ENCODE peak calls at places on chromosomes 6 and 20, in seven cellular contexts. One of them, this sample, is unnamed.

GRCh38 chr6:16897669-16898068 is 136.4 kb upstream of the ATXN1 start:
- DNase-seq in spleen: no peak
- DNase-seq in tibial artery: no peak
- DNase-seq in sigmoid colon: no peak
- DNase-seq in cardiac muscle cell: no peak
- DNase-seq in activated CD8-positive, alpha-beta T cell treated with anti-CD3 and anti-CD28 coated beads for 36 hours: no peak
- DNase-seq in A673: no peak
- DNase-seq in this sample: no peak

GRCh38 chr6:164741938-164742451 is 567.4 kb downstream of the C6orf118 start:
- DNase-seq in cardiac muscle cell: no peak
- DNase-seq in sigmoid colon: no peak
- DNase-seq in activated CD8-positive, alpha-beta T cell treated with anti-CD3 and anti-CD28 coated beads for 36 hours: no peak
- DNase-seq in A673: no peak
- DNase-seq in spleen: no peak
- DNase-seq in tibial artery: no peak
- DNase-seq in this sample: no peak

GRCh38 chr20:433300-433975 is 25.3 kb downstream of the RBCK1 start:
- DNase-seq in activated CD8-positive, alpha-beta T cell treated with anti-CD3 and anti-CD28 coated beads for 36 hours: peak
- DNase-seq in sigmoid colon: no peak
- DNase-seq in spleen: no peak
- DNase-seq in A673: no peak
- DNase-seq in cardiac muscle cell: no peak
- DNase-seq in tibial artery: no peak
- DNase-seq in this sample: no peak

GRCh38 chr20:35953411-35954199 is 697 bp downstream of the SCAND1 start:
- DNase-seq in tibial artery: peak
- DNase-seq in cardiac muscle cell: peak
- DNase-seq in activated CD8-positive, alpha-beta T cell treated with anti-CD3 and anti-CD28 coated beads for 36 hours: peak
- DNase-seq in sigmoid colon: peak
- DNase-seq in A673: peak
- DNase-seq in spleen: peak
- DNase-seq in this sample: peak

GRCh38 chr20:42652261-42652660 is 537.4 kb downstream of the PTPRT start:
- DNase-seq in tibial artery: no peak
- DNase-seq in A673: no peak
- DNase-seq in cardiac muscle cell: no peak
- DNase-seq in activated CD8-positive, alpha-beta T cell treated with anti-CD3 and anti-CD28 coated beads for 36 hours: no peak
- DNase-seq in spleen: no peak
- DNase-seq in sigmoid colon: no peak
- DNase-seq in this sample: no peak

GRCh38 chr20:58169441-58169840 is 59.0 kb downstream of the ANKRD60 start:
- DNase-seq in A673: no peak
- DNase-seq in cardiac muscle cell: no peak
- DNase-seq in tibial artery: no peak
- DNase-seq in activated CD8-positive, alpha-beta T cell treated with anti-CD3 and anti-CD28 coated beads for 36 hours: no peak
- DNase-seq in spleen: no peak
- DNase-seq in sigmoid colon: no peak
- DNase-seq in this sample: no peak

GRCh38 chr6:34373511-34373910 is 19.0 kb downstream of the NUDT3 start:
- DNase-seq in tibial artery: no peak
- DNase-seq in cardiac muscle cell: no peak
- DNase-seq in sigmoid colon: no peak
- DNase-seq in activated CD8-positive, alpha-beta T cell treated with anti-CD3 and anti-CD28 coated beads for 36 hours: no peak
- DNase-seq in A673: no peak
- DNase-seq in spleen: no peak
- DNase-seq in this sample: no peak

GRCh38 chr6:34519971-34520644 is 36.0 kb downstream of the SPDEF start:
- DNase-seq in A673: no peak
- DNase-seq in activated CD8-positive, alpha-beta T cell treated with anti-CD3 and anti-CD28 coated beads for 36 hours: no peak
- DNase-seq in cardiac muscle cell: no peak
- DNase-seq in spleen: peak
- DNase-seq in sigmoid colon: no peak
- DNase-seq in tibial artery: no peak
- DNase-seq in this sample: no peak

GRCh38 chr6:14231071-14231483 is 113.5 kb downstream of the CD83 start:
- DNase-seq in tibial artery: no peak
- DNase-seq in A673: no peak
- DNase-seq in sigmoid colon: no peak
- DNase-seq in cardiac muscle cell: no peak
- DNase-seq in activated CD8-positive, alpha-beta T cell treated with anti-CD3 and anti-CD28 coated beads for 36 hours: no peak
- DNase-seq in spleen: no peak
- DNase-seq in this sample: no peak

GRCh38 chr20:1897965-1898464 is 2.8 kb downstream of the SIRPA start:
- DNase-seq in sigmoid colon: no peak
- DNase-seq in cardiac muscle cell: peak
- DNase-seq in spleen: peak
- DNase-seq in tibial artery: peak
- DNase-seq in A673: no peak
- DNase-seq in activated CD8-positive, alpha-beta T cell treated with anti-CD3 and anti-CD28 coated beads for 36 hours: peak
- DNase-seq in this sample: no peak

GRCh38 chr6:93418448-93419303 is 683 bp downstream of the EPHA7 start:
- DNase-seq in A673: peak
- DNase-seq in sigmoid colon: peak
- DNase-seq in spleen: peak
- DNase-seq in activated CD8-positive, alpha-beta T cell treated with anti-CD3 and anti-CD28 coated beads for 36 hours: peak
- DNase-seq in tibial artery: no peak
- DNase-seq in cardiac muscle cell: peak
- DNase-seq in this sample: peak
- TF ChIP-seq CTCF in A673: no peak
- TF ChIP-seq CTCF in sigmoid colon: no peak
- TF ChIP-seq CTCF in spleen: peak
- TF ChIP-seq CTCF in activated CD8-positive, alpha-beta T cell treated with anti-CD3 and anti-CD28 coated beads for 36 hours: no peak
- TF ChIP-seq CTCF in tibial artery: no peak
- TF ChIP-seq CTCF in cardiac muscle cell: peak
- TF ChIP-seq CTCF in this sample: peak

GRCh38 chr6:49607391-49607982 is 29.2 kb downstream of the RHAG start:
- DNase-seq in tibial artery: no peak
- DNase-seq in spleen: no peak
- DNase-seq in cardiac muscle cell: no peak
- DNase-seq in A673: no peak
- DNase-seq in sigmoid colon: no peak
- DNase-seq in activated CD8-positive, alpha-beta T cell treated with anti-CD3 and anti-CD28 coated beads for 36 hours: no peak
- DNase-seq in this sample: no peak

GRCh38 chr6:49606696-49607390 is 29.8 kb downstream of the RHAG start:
- DNase-seq in A673: peak
- DNase-seq in sigmoid colon: no peak
- DNase-seq in activated CD8-positive, alpha-beta T cell treated with anti-CD3 and anti-CD28 coated beads for 36 hours: peak
- DNase-seq in spleen: no peak
- DNase-seq in tibial artery: no peak
- DNase-seq in cardiac muscle cell: peak
- DNase-seq in this sample: peak
- TF ChIP-seq CTCF in A673: peak
- TF ChIP-seq CTCF in sigmoid colon: peak
- TF ChIP-seq CTCF in activated CD8-positive, alpha-beta T cell treated with anti-CD3 and anti-CD28 coated beads for 36 hours: peak
- TF ChIP-seq CTCF in spleen: peak
- TF ChIP-seq CTCF in tibial artery: peak
- TF ChIP-seq CTCF in cardiac muscle cell: peak
- TF ChIP-seq CTCF in this sample: peak

GRCh38 chr6:40755749-40756452 is 168.7 kb upstream of the LRFN2 start:
- DNase-seq in tibial artery: no peak
- DNase-seq in spleen: no peak
- DNase-seq in activated CD8-positive, alpha-beta T cell treated with anti-CD3 and anti-CD28 coated beads for 36 hours: peak
- DNase-seq in cardiac muscle cell: peak
- DNase-seq in A673: peak
- DNase-seq in sigmoid colon: no peak
- DNase-seq in this sample: no peak

GRCh38 chr6:40754481-40755045 is 167.4 kb upstream of the LRFN2 start:
- DNase-seq in tibial artery: no peak
- DNase-seq in spleen: no peak
- DNase-seq in cardiac muscle cell: no peak
- DNase-seq in sigmoid colon: no peak
- DNase-seq in A673: no peak
- DNase-seq in activated CD8-positive, alpha-beta T cell treated with anti-CD3 and anti-CD28 coated beads for 36 hours: no peak
- DNase-seq in this sample: no peak

GRCh38 chr6:40753048-40753447 is 165.9 kb upstream of the LRFN2 start:
- DNase-seq in spleen: no peak
- DNase-seq in cardiac muscle cell: no peak
- DNase-seq in tibial artery: no peak
- DNase-seq in A673: no peak
- DNase-seq in activated CD8-positive, alpha-beta T cell treated with anti-CD3 and anti-CD28 coated beads for 36 hours: no peak
- DNase-seq in sigmoid colon: no peak
- DNase-seq in this sample: no peak

GRCh38 chr6:40753939-40754448 is 166.8 kb upstream of the LRFN2 start:
- DNase-seq in cardiac muscle cell: no peak
- DNase-seq in A673: no peak
- DNase-seq in sigmoid colon: no peak
- DNase-seq in spleen: no peak
- DNase-seq in tibial artery: no peak
- DNase-seq in activated CD8-positive, alpha-beta T cell treated with anti-CD3 and anti-CD28 coated beads for 36 hours: no peak
- DNase-seq in this sample: no peak

GRCh38 chr6:40755046-40755681 is 168.0 kb upstream of the LRFN2 start:
- DNase-seq in spleen: no peak
- DNase-seq in A673: no peak
- DNase-seq in sigmoid colon: peak
- DNase-seq in activated CD8-positive, alpha-beta T cell treated with anti-CD3 and anti-CD28 coated beads for 36 hours: no peak
- DNase-seq in tibial artery: no peak
- DNase-seq in cardiac muscle cell: peak
- DNase-seq in this sample: no peak
- TF ChIP-seq CTCF in spleen: no peak
- TF ChIP-seq CTCF in A673: no peak
- TF ChIP-seq CTCF in sigmoid colon: no peak
- TF ChIP-seq CTCF in activated CD8-positive, alpha-beta T cell treated with anti-CD3 and anti-CD28 coated beads for 36 hours: no peak
- TF ChIP-seq CTCF in tibial artery: no peak
- TF ChIP-seq CTCF in cardiac muscle cell: no peak
- TF ChIP-seq CTCF in this sample: no peak

GRCh38 chr6:3324262-3324942 is 65.7 kb downstream of the PSMG4 start:
- DNase-seq in sigmoid colon: no peak
- DNase-seq in A673: peak
- DNase-seq in spleen: no peak
- DNase-seq in activated CD8-positive, alpha-beta T cell treated with anti-CD3 and anti-CD28 coated beads for 36 hours: peak
- DNase-seq in cardiac muscle cell: peak
- DNase-seq in tibial artery: no peak
- DNase-seq in this sample: no peak
- TF ChIP-seq CTCF in sigmoid colon: no peak
- TF ChIP-seq CTCF in A673: no peak
- TF ChIP-seq CTCF in spleen: no peak
- TF ChIP-seq CTCF in activated CD8-positive, alpha-beta T cell treated with anti-CD3 and anti-CD28 coated beads for 36 hours: no peak
- TF ChIP-seq CTCF in cardiac muscle cell: no peak
- TF ChIP-seq CTCF in tibial artery: no peak
- TF ChIP-seq CTCF in this sample: no peak